ENCODE peak calls at places on chromosome 9, in seven cellular contexts. One of them, this sample, is unnamed.

GRCh38 chr9:117768740-117769400 is 64.7 kb downstream of the TLR4 start:
- DNase-seq in colonic mucosa: no peak
- DNase-seq in left ventricle myocardium inferior: no peak
- DNase-seq in aorta: no peak
- DNase-seq in trophoblast cell: no peak
- DNase-seq in gastrocnemius medialis: no peak
- DNase-seq in mucosa of descending colon: no peak
- DNase-seq in this sample: no peak

GRCh38 chr9:83432104-83432627 is 106.0 kb downstream of the FRMD3 start:
- DNase-seq in aorta: peak; percentile 88
- DNase-seq in trophoblast cell: no peak
- DNase-seq in gastrocnemius medialis: peak; percentile 66
- DNase-seq in left ventricle myocardium inferior: peak; percentile 82
- DNase-seq in mucosa of descending colon: peak; percentile 86
- DNase-seq in colonic mucosa: peak; percentile 86
- DNase-seq in this sample: peak; percentile 86

GRCh38 chr9:81627481-81627880 is 61.9 kb downstream of the TLE1 start:
- DNase-seq in aorta: no peak
- DNase-seq in colonic mucosa: no peak
- DNase-seq in left ventricle myocardium inferior: no peak
- DNase-seq in gastrocnemius medialis: no peak
- DNase-seq in trophoblast cell: no peak
- DNase-seq in mucosa of descending colon: no peak
- DNase-seq in this sample: no peak

GRCh38 chr9:98657897-98658296 is 50.8 kb downstream of the GABBR2 start:
- DNase-seq in left ventricle myocardium inferior: no peak
- DNase-seq in trophoblast cell: peak; percentile 72
- DNase-seq in colonic mucosa: no peak
- DNase-seq in aorta: no peak
- DNase-seq in mucosa of descending colon: no peak
- DNase-seq in gastrocnemius medialis: no peak
- DNase-seq in this sample: no peak

GRCh38 chr9:38687389-38687842 is 32.5 kb downstream of the FAM240B start:
- DNase-seq in colonic mucosa: peak; percentile 81
- DNase-seq in mucosa of descending colon: peak; percentile 85
- DNase-seq in aorta: peak; percentile 56
- DNase-seq in left ventricle myocardium inferior: peak; percentile 40
- DNase-seq in gastrocnemius medialis: no peak
- DNase-seq in trophoblast cell: no peak
- DNase-seq in this sample: no peak

GRCh38 chr9:111851536-111851935 is 45.1 kb upstream of the UGCG start:
- DNase-seq in colonic mucosa: no peak
- DNase-seq in trophoblast cell: peak; percentile 88
- DNase-seq in mucosa of descending colon: no peak
- DNase-seq in aorta: no peak
- DNase-seq in gastrocnemius medialis: no peak
- DNase-seq in left ventricle myocardium inferior: no peak
- DNase-seq in this sample: no peak

GRCh38 chr9:522658-523057 is 308.0 kb downstream of the DOCK8 start:
- DNase-seq in aorta: peak; percentile 53
- DNase-seq in trophoblast cell: no peak
- DNase-seq in mucosa of descending colon: no peak
- DNase-seq in colonic mucosa: no peak
- DNase-seq in left ventricle myocardium inferior: no peak
- DNase-seq in gastrocnemius medialis: no peak
- DNase-seq in this sample: peak; percentile 70

GRCh38 chr9:13865869-13866268 is 448.1 kb downstream of the NFIB start:
- DNase-seq in left ventricle myocardium inferior: no peak
- DNase-seq in aorta: no peak
- DNase-seq in mucosa of descending colon: no peak
- DNase-seq in colonic mucosa: no peak
- DNase-seq in gastrocnemius medialis: no peak
- DNase-seq in trophoblast cell: no peak
- DNase-seq in this sample: no peak

GRCh38 chr9:38417003-38417965 is 7.0 kb downstream of the IGFBPL1 start:
- DNase-seq in aorta: no peak
- DNase-seq in left ventricle myocardium inferior: no peak
- DNase-seq in gastrocnemius medialis: no peak
- DNase-seq in colonic mucosa: peak; percentile 45
- DNase-seq in trophoblast cell: peak; percentile 40
- DNase-seq in mucosa of descending colon: peak; percentile 43
- DNase-seq in this sample: no peak

GRCh38 chr9:120698766-120699165 is 15.5 kb downstream of the MEGF9 start:
- DNase-seq in left ventricle myocardium inferior: no peak
- DNase-seq in colonic mucosa: no peak
- DNase-seq in aorta: no peak
- DNase-seq in mucosa of descending colon: no peak
- DNase-seq in gastrocnemius medialis: no peak
- DNase-seq in trophoblast cell: no peak
- DNase-seq in this sample: no peak

GRCh38 chr9:129900263-129901041 is 65.2 kb downstream of the USP20 start:
- DNase-seq in gastrocnemius medialis: no peak
- DNase-seq in trophoblast cell: no peak
- DNase-seq in colonic mucosa: no peak
- DNase-seq in mucosa of descending colon: no peak
- DNase-seq in aorta: no peak
- DNase-seq in left ventricle myocardium inferior: no peak
- DNase-seq in this sample: no peak

GRCh38 chr9:76400534-76401096 is 6.4 kb upstream of the RFK start:
- DNase-seq in colonic mucosa: no peak
- DNase-seq in mucosa of descending colon: no peak
- DNase-seq in trophoblast cell: peak; percentile 78
- DNase-seq in aorta: no peak
- DNase-seq in gastrocnemius medialis: no peak
- DNase-seq in left ventricle myocardium inferior: no peak
- DNase-seq in this sample: no peak

GRCh38 chr9:115042781-115043509 is 75.0 kb downstream of the TNC start:
- DNase-seq in gastrocnemius medialis: no peak
- DNase-seq in aorta: peak; percentile 61
- DNase-seq in left ventricle myocardium inferior: no peak
- DNase-seq in trophoblast cell: no peak
- DNase-seq in mucosa of descending colon: no peak
- DNase-seq in colonic mucosa: no peak
- DNase-seq in this sample: no peak

GRCh38 chr9:70964861-70965260 is 156.6 kb downstream of the TRPM3 start:
- DNase-seq in aorta: no peak
- DNase-seq in colonic mucosa: no peak
- DNase-seq in left ventricle myocardium inferior: no peak
- DNase-seq in mucosa of descending colon: no peak
- DNase-seq in gastrocnemius medialis: no peak
- DNase-seq in trophoblast cell: no peak
- DNase-seq in this sample: no peak

GRCh38 chr9:22446589-22446949 is at the start of gene DMRTA1:
- DNase-seq in mucosa of descending colon: peak; percentile 71
- DNase-seq in colonic mucosa: peak; percentile 90
- DNase-seq in gastrocnemius medialis: peak; percentile 67
- DNase-seq in left ventricle myocardium inferior: peak; percentile 84
- DNase-seq in aorta: peak; percentile 84
- DNase-seq in trophoblast cell: peak; percentile 22
- DNase-seq in this sample: peak; percentile 89

GRCh38 chr9:90925581-90926257 is 124.1 kb downstream of the SYK start:
- DNase-seq in gastrocnemius medialis: no peak
- DNase-seq in trophoblast cell: peak; percentile 76
- DNase-seq in left ventricle myocardium inferior: no peak
- DNase-seq in colonic mucosa: no peak
- DNase-seq in aorta: no peak
- DNase-seq in mucosa of descending colon: no peak
- DNase-seq in this sample: no peak

GRCh38 chr9:27335088-27335487 is 38.1 kb upstream of the EQTN start:
- DNase-seq in left ventricle myocardium inferior: no peak
- DNase-seq in colonic mucosa: no peak
- DNase-seq in trophoblast cell: no peak
- DNase-seq in mucosa of descending colon: no peak
- DNase-seq in gastrocnemius medialis: no peak
- DNase-seq in aorta: no peak
- DNase-seq in this sample: no peak

GRCh38 chr9:73426226-73426625 is 274.6 kb downstream of the ANXA1 start:
- DNase-seq in colonic mucosa: no peak
- DNase-seq in left ventricle myocardium inferior: no peak
- DNase-seq in gastrocnemius medialis: no peak
- DNase-seq in aorta: no peak
- DNase-seq in mucosa of descending colon: no peak
- DNase-seq in trophoblast cell: no peak
- DNase-seq in this sample: no peak

GRCh38 chr9:124794902-124795491 is 18.1 kb downstream of the OLFML2A start:
- DNase-seq in colonic mucosa: no peak
- DNase-seq in aorta: no peak
- DNase-seq in left ventricle myocardium inferior: no peak
- DNase-seq in trophoblast cell: no peak
- DNase-seq in gastrocnemius medialis: peak; percentile 88
- DNase-seq in mucosa of descending colon: peak; percentile 27
- DNase-seq in this sample: no peak

GRCh38 chr9:24602687-24603352 is 57.1 kb upstream of the IZUMO3 start:
- DNase-seq in gastrocnemius medialis: no peak
- DNase-seq in trophoblast cell: no peak
- DNase-seq in colonic mucosa: no peak
- DNase-seq in left ventricle myocardium inferior: no peak
- DNase-seq in aorta: no peak
- DNase-seq in mucosa of descending colon: no peak
- DNase-seq in this sample: no peak

GRCh38 chr9:103714992-103715391 is 379.1 kb upstream of the SMC2 start:
- DNase-seq in mucosa of descending colon: no peak
- DNase-seq in left ventricle myocardium inferior: no peak
- DNase-seq in colonic mucosa: no peak
- DNase-seq in gastrocnemius medialis: no peak
- DNase-seq in trophoblast cell: no peak
- DNase-seq in aorta: no peak
- DNase-seq in this sample: no peak

GRCh38 chr9:98541684-98542230 is 167.0 kb downstream of the GABBR2 start:
- DNase-seq in left ventricle myocardium inferior: no peak
- DNase-seq in aorta: no peak
- DNase-seq in colonic mucosa: no peak
- DNase-seq in trophoblast cell: peak; percentile 61
- DNase-seq in gastrocnemius medialis: no peak
- DNase-seq in mucosa of descending colon: no peak
- DNase-seq in this sample: no peak

GRCh38 chr9:100108572-100108971 is 9.5 kb downstream of the INVS start:
- DNase-seq in left ventricle myocardium inferior: no peak
- DNase-seq in gastrocnemius medialis: no peak
- DNase-seq in colonic mucosa: no peak
- DNase-seq in trophoblast cell: no peak
- DNase-seq in aorta: no peak
- DNase-seq in mucosa of descending colon: no peak
- DNase-seq in this sample: no peak

GRCh38 chr9:96553070-96553469 is 66.6 kb downstream of the CDC14B start:
- DNase-seq in gastrocnemius medialis: no peak
- DNase-seq in trophoblast cell: no peak
- DNase-seq in aorta: no peak
- DNase-seq in left ventricle myocardium inferior: no peak
- DNase-seq in colonic mucosa: no peak
- DNase-seq in mucosa of descending colon: no peak
- DNase-seq in this sample: no peak

GRCh38 chr9:70465398-70465797 is 50.9 kb upstream of the KLF9 start:
- DNase-seq in aorta: no peak
- DNase-seq in trophoblast cell: no peak
- DNase-seq in colonic mucosa: no peak
- DNase-seq in left ventricle myocardium inferior: no peak
- DNase-seq in gastrocnemius medialis: no peak
- DNase-seq in mucosa of descending colon: no peak
- DNase-seq in this sample: no peak

GRCh38 chr9:26077860-26078259 is 399.6 kb upstream of the TUSC1 start:
- DNase-seq in trophoblast cell: no peak
- DNase-seq in gastrocnemius medialis: no peak
- DNase-seq in colonic mucosa: no peak
- DNase-seq in mucosa of descending colon: no peak
- DNase-seq in left ventricle myocardium inferior: no peak
- DNase-seq in aorta: no peak
- DNase-seq in this sample: no peak

GRCh38 chr9:34259315-34259714 is 69.8 kb downstream of the KIF24 start:
- DNase-seq in left ventricle myocardium inferior: no peak
- DNase-seq in colonic mucosa: no peak
- DNase-seq in mucosa of descending colon: no peak
- DNase-seq in trophoblast cell: no peak
- DNase-seq in aorta: no peak
- DNase-seq in gastrocnemius medialis: no peak
- DNase-seq in this sample: no peak

GRCh38 chr9:117462926-117463325 is 48.1 kb upstream of the ASTN2 start:
- DNase-seq in mucosa of descending colon: no peak
- DNase-seq in aorta: no peak
- DNase-seq in left ventricle myocardium inferior: no peak
- DNase-seq in colonic mucosa: no peak
- DNase-seq in gastrocnemius medialis: no peak
- DNase-seq in trophoblast cell: no peak
- DNase-seq in this sample: no peak

GRCh38 chr9:14314929-14315753 is 1.2 kb upstream of the NFIB start:
- DNase-seq in mucosa of descending colon: peak; percentile 89
- DNase-seq in aorta: peak; percentile 95
- DNase-seq in colonic mucosa: peak; percentile 93
- DNase-seq in trophoblast cell: peak; percentile 24
- DNase-seq in gastrocnemius medialis: peak; percentile 95
- DNase-seq in left ventricle myocardium inferior: peak; percentile 98
- DNase-seq in this sample: peak; percentile 93

GRCh38 chr9:79512251-79512650 is 59.5 kb upstream of the TLE4 start:
- DNase-seq in trophoblast cell: peak; percentile 35
- DNase-seq in left ventricle myocardium inferior: no peak
- DNase-seq in gastrocnemius medialis: no peak
- DNase-seq in aorta: no peak
- DNase-seq in mucosa of descending colon: no peak
- DNase-seq in colonic mucosa: no peak
- DNase-seq in this sample: no peak
- H3K4me3 ChIP-seq in trophoblast cell: no peak overlapping the region
- H3K4me3 ChIP-seq in left ventricle myocardium inferior: no peak overlapping the region
- H3K4me3 ChIP-seq in gastrocnemius medialis: no peak overlapping the region
- H3K4me3 ChIP-seq in aorta: no peak overlapping the region
- H3K4me3 ChIP-seq in mucosa of descending colon: no peak overlapping the region
- H3K4me3 ChIP-seq in colonic mucosa: no peak overlapping the region
- H3K4me3 ChIP-seq in this sample: no peak overlapping the region

GRCh38 chr9:105930007-105930627 is 235.8 kb downstream of the TMEM38B start:
- DNase-seq in mucosa of descending colon: no peak
- DNase-seq in colonic mucosa: no peak
- DNase-seq in gastrocnemius medialis: no peak
- DNase-seq in trophoblast cell: no peak
- DNase-seq in left ventricle myocardium inferior: no peak
- DNase-seq in aorta: no peak
- DNase-seq in this sample: no peak

GRCh38 chr9:105932276-105932675 is 237.9 kb downstream of the TMEM38B start:
- DNase-seq in aorta: no peak
- DNase-seq in colonic mucosa: no peak
- DNase-seq in left ventricle myocardium inferior: no peak
- DNase-seq in trophoblast cell: no peak
- DNase-seq in mucosa of descending colon: no peak
- DNase-seq in gastrocnemius medialis: no peak
- DNase-seq in this sample: no peak
- H3K4me1 ChIP-seq in aorta: no peaks in the 10 kb centered on the region
- H3K4me1 ChIP-seq in colonic mucosa: no peaks in the 10 kb centered on the region
- H3K4me1 ChIP-seq in left ventricle myocardium inferior: peaks cover 17% of the 10 kb centered on the region
- H3K4me1 ChIP-seq in trophoblast cell: no peaks in the 10 kb centered on the region
- H3K4me1 ChIP-seq in mucosa of descending colon: no peaks in the 10 kb centered on the region
- H3K4me1 ChIP-seq in gastrocnemius medialis: no peaks in the 10 kb centered on the region
- H3K4me1 ChIP-seq in this sample: no peaks in the 10 kb centered on the region

GRCh38 chr9:93151097-93151784 is 17.2 kb upstream of the NINJ1 start:
- DNase-seq in left ventricle myocardium inferior: no peak
- DNase-seq in aorta: no peak
- DNase-seq in colonic mucosa: no peak
- DNase-seq in gastrocnemius medialis: no peak
- DNase-seq in trophoblast cell: no peak
- DNase-seq in mucosa of descending colon: no peak
- DNase-seq in this sample: no peak
- H3K9me3 ChIP-seq in left ventricle myocardium inferior: peaks cover 5% of the 10 kb centered on the region
- H3K9me3 ChIP-seq in aorta: no peaks in the 10 kb centered on the region
- H3K9me3 ChIP-seq in colonic mucosa: no peaks in the 10 kb centered on the region
- H3K9me3 ChIP-seq in gastrocnemius medialis: no peaks in the 10 kb centered on the region
- H3K9me3 ChIP-seq in trophoblast cell: peaks cover 7% of the 10 kb centered on the region
- H3K9me3 ChIP-seq in mucosa of descending colon: no peaks in the 10 kb centered on the region
- H3K9me3 ChIP-seq in this sample: no peaks in the 10 kb centered on the region

GRCh38 chr9:36023260-36024048 is 13.3 kb upstream of the RECK start:
- DNase-seq in gastrocnemius medialis: peak; percentile 36
- DNase-seq in left ventricle myocardium inferior: peak; percentile 39
- DNase-seq in colonic mucosa: peak; percentile 81
- DNase-seq in aorta: peak; percentile 72
- DNase-seq in mucosa of descending colon: peak; percentile 88
- DNase-seq in trophoblast cell: peak; percentile 70
- DNase-seq in this sample: peak; percentile 73
- H3K4me3 ChIP-seq in gastrocnemius medialis: no peak overlapping the region
- H3K4me3 ChIP-seq in left ventricle myocardium inferior: no peak overlapping the region
- H3K4me3 ChIP-seq in colonic mucosa: no peak overlapping the region
- H3K4me3 ChIP-seq in aorta: no peak overlapping the region
- H3K4me3 ChIP-seq in mucosa of descending colon: no peak overlapping the region
- H3K4me3 ChIP-seq in trophoblast cell: no peak overlapping the region
- H3K4me3 ChIP-seq in this sample: no peak overlapping the region